ENCODE peak calls at places on chromosomes 6 and 20, in five cellular contexts. N is AG08396; U is naive thymus-derived CD4-positive, alpha-beta T cell; C is retina; G is neuronal stem cell. Q is an unnamed sample.
A peak's percentile ranks its signal among the peaks of the same experiment; 100 is the strongest.

GRCh38 chr20:35901678-35902544 is 52.4 kb downstream of the SCAND1 start:
- DNase-seq in U (no peak), C (peak; percentile 7), N (peak; percentile 78), G (no peak), Q (peak; percentile 84)

GRCh38 chr6:169851641-169852503 is 100.5 kb downstream of the ERMARD start:
- DNase-seq in U (no peak), C (no peak), G (no peak), N (no peak), Q (no peak)

GRCh38 chr6:151350442-151351145 is 40.8 kb downstream of the ZBTB2 start:
- DNase-seq in N (no peak), U (no peak), C (no peak), G (no peak), Q (no peak)

GRCh38 chr20:44166008-44166407 is 21.0 kb downstream of the JPH2 start:
- DNase-seq in C (peak; percentile 9), U (no peak), N (peak; percentile 70), G (no peak), Q (peak; percentile 51)

GRCh38 chr20:1993986-1994385 is at the start of gene PDYN:
- DNase-seq in N (no peak), G (no peak), U (no peak), C (no peak), Q (no peak)

GRCh38 chr6:14734416-14735340 is 511.2 kb upstream of the JARID2 start:
- DNase-seq in G (no peak), C (no peak), U (peak; percentile 43), N (peak; percentile 32), Q (peak; percentile 87)

GRCh38 chr6:121666809-121667208 is 231.4 kb downstream of the GJA1 start:
- DNase-seq in C (no peak), G (no peak), U (no peak), N (peak; percentile 55), Q (peak; percentile 76)

GRCh38 chr6:33609444-33610034 is 11.6 kb upstream of the ITPR3 start:
- DNase-seq in C (no peak), U (no peak), N (peak; percentile 81), G (no peak), Q (peak; percentile 84)

GRCh38 chr6:35474129-35474977 is 6.2 kb downstream of the RPL10A start:
- DNase-seq in U (no peak), G (no peak), N (no peak), C (no peak), Q (no peak)

GRCh38 chr6:82245376-82245775 is 2.2 kb downstream of the IBTK start:
- DNase-seq in N (no peak), C (no peak), G (no peak), U (no peak), Q (no peak)

GRCh38 chr6:7974932-7975763 is 64.6 kb upstream of the TXNDC5 start:
- DNase-seq in N (peak; percentile 60), G (no peak), U (no peak), C (no peak), Q (peak; percentile 87)

GRCh38 chr20:61117725-61118124 is 134.3 kb upstream of the CDH4 start:
- DNase-seq in C (no peak), N (peak; percentile 64), G (no peak), U (no peak), Q (peak; percentile 9)

GRCh38 chr20:44264287-44264686 is 17.2 kb downstream of the GDAP1L1 start:
- DNase-seq in C (no peak), G (no peak), N (no peak), U (no peak), Q (no peak)

GRCh38 chr6:159104931-159105330 is 60.1 kb upstream of the TAGAP start:
- DNase-seq in C (no peak), U (no peak), G (no peak), N (no peak), Q (no peak)

GRCh38 chr6:40733290-40733689 is 146.1 kb upstream of the LRFN2 start:
- DNase-seq in G (no peak), N (no peak), C (no peak), U (no peak), Q (peak; percentile 50)

GRCh38 chr6:83260577-83260976 is 67.4 kb downstream of the RWDD2A start:
- DNase-seq in U (no peak), C (no peak), N (no peak), G (no peak), Q (no peak)

GRCh38 chr20:3068986-3069900 is 2.2 kb upstream of the OXT start:
- DNase-seq in U (no peak), G (no peak), N (peak; percentile 60), C (no peak), Q (peak; percentile 46)

GRCh38 chr6:113142775-113143174 is 714.4 kb upstream of the MARCKS start:
- DNase-seq in C (no peak), N (no peak), U (no peak), G (no peak), Q (no peak)

GRCh38 chr6:159520002-159520401 is 173.0 kb downstream of the SOD2 start:
- DNase-seq in C (no peak), U (no peak), G (no peak), N (no peak), Q (no peak)

GRCh38 chr6:101722481-101722880 is 329.0 kb downstream of the GRIK2 start:
- DNase-seq in N (no peak), C (no peak), G (no peak), U (no peak), Q (no peak)